ENCODE peak calls at places on chromosome 22, in seven cellular contexts. F is iris pigment epithelial cell, U is H9, Q is small intestine, B is endothelial cell, Z is NCI-H1694, Y is ureter. L is an unnamed sample.

GRCh38 chr22:19085233-19086043 is 36.8 kb downstream of the DGCR2 start:
- DNase-seq in F (peak; percentile 58), Y (no peak), B (peak; percentile 9), Q (no peak), Z (peak; percentile 32), U (no peak), L (peak; percentile 38)

GRCh38 chr22:49021097-49021925 is 806.4 kb downstream of the BRD1 start:
- DNase-seq in U (peak; percentile 14), Z (no peak), B (no peak), Q (no peak), F (no peak), Y (no peak), L (no peak)

GRCh38 chr22:44352378-44353062 is 39.8 kb upstream of the SHISAL1 start:
- DNase-seq in Y (no peak), U (no peak), B (no peak), F (no peak), Q (no peak), Z (no peak), L (no peak)

GRCh38 chr22:42747701-42748513 is 27.2 kb upstream of the A4GALT start:
- DNase-seq in Z (no peak), Y (no peak), F (peak; percentile 56), B (no peak), Q (no peak), U (no peak), L (no peak)

GRCh38 chr22:42680648-42681047 is 31.5 kb upstream of the CYB5R3 start:
- DNase-seq in F (peak; percentile 96), B (no peak), Z (no peak), U (no peak), Q (peak; percentile 22), Y (no peak), L (peak; percentile 88)

GRCh38 chr22:37018815-37019308 is 385 bp downstream of the TST start:
- DNase-seq in Y (peak; percentile 65), F (peak; percentile 47), U (peak; percentile 65), Z (no peak), B (peak; percentile 41), Q (peak; percentile 68), L (peak; percentile 75)

GRCh38 chr22:43378011-43378704 is 33.7 kb upstream of the MPPED1 start:
- DNase-seq in B (no peak), F (peak; percentile 74), U (no peak), Y (no peak), Q (peak; percentile 32), Z (no peak), L (no peak)

GRCh38 chr22:36086170-36086490 is 57.5 kb upstream of the RBFOX2 start:
- DNase-seq in Y (no peak), Z (no peak), Q (peak; percentile 52), F (no peak), B (no peak), U (peak; percentile 65), L (no peak)

GRCh38 chr22:37196539-37197450 is 8.7 kb upstream of the C1QTNF6 start:
- DNase-seq in U (no peak), Y (peak; percentile 82), Q (peak; percentile 94), F (peak; percentile 67), B (no peak), Z (no peak), L (peak; percentile 87)

GRCh38 chr22:35380013-35380412 is 883 bp upstream of the HMOX1 start:
- DNase-seq in F (peak; percentile 50), Y (no peak), Q (peak; percentile 82), B (no peak), U (no peak), Z (no peak), L (no peak)

GRCh38 chr22:26068571-26068970 is 100.7 kb upstream of the SEZ6L start:
- DNase-seq in F (no peak), Y (no peak), Q (no peak), Z (no peak), B (no peak), U (no peak), L (no peak)

GRCh38 chr22:19576460-19577421 is 52.5 kb upstream of the CLDN5 start:
- DNase-seq in U (peak; percentile 58), Y (no peak), F (peak; percentile 73), Q (no peak), B (no peak), Z (no peak), L (no peak)

GRCh38 chr22:41917375-41917905 is 2.6 kb upstream of the SHISA8 start:
- DNase-seq in Y (no peak), U (no peak), B (peak; percentile 8), Q (no peak), Z (no peak), F (no peak), L (no peak)

GRCh38 chr22:45334068-45334467 is 24.3 kb downstream of the FAM118A start:
- DNase-seq in U (no peak), F (no peak), Z (peak; percentile 42), Q (peak; percentile 19), Y (no peak), B (no peak), L (no peak)

L was measured in right atrium auricular region.